ENCODE peak calls at places on chromosome 11, in seven cellular contexts. One of them, this sample, is unnamed.

GRCh38 chr11:131885371-131885770 is 515.0 kb downstream of the NTM start:
- DNase-seq in BJ: no peak
- DNase-seq in prostate gland: no peak
- DNase-seq in MM.1S: no peak
- DNase-seq in neural progenitor cell: no peak
- DNase-seq in fibroblast of lung: no peak
- DNase-seq in heart left ventricle: no peak
- DNase-seq in this sample: no peak

GRCh38 chr11:94144664-94145063 is 16.0 kb downstream of the PANX1 start:
- DNase-seq in neural progenitor cell: no peak
- DNase-seq in BJ: no peak
- DNase-seq in MM.1S: no peak
- DNase-seq in prostate gland: no peak
- DNase-seq in heart left ventricle: no peak
- DNase-seq in fibroblast of lung: no peak
- DNase-seq in this sample: no peak

GRCh38 chr11:74710291-74710938 is 20.8 kb downstream of the CHRDL2 start:
- DNase-seq in prostate gland: no peak
- DNase-seq in fibroblast of lung: no peak
- DNase-seq in MM.1S: no peak
- DNase-seq in heart left ventricle: no peak
- DNase-seq in neural progenitor cell: peak
- DNase-seq in BJ: no peak
- DNase-seq in this sample: no peak

GRCh38 chr11:134363161-134363560 is 31.4 kb downstream of the GLB1L2 start:
- DNase-seq in fibroblast of lung: no peak
- DNase-seq in neural progenitor cell: no peak
- DNase-seq in heart left ventricle: peak
- DNase-seq in BJ: no peak
- DNase-seq in MM.1S: no peak
- DNase-seq in prostate gland: no peak
- DNase-seq in this sample: no peak

GRCh38 chr11:26478710-26479109 is 93.4 kb downstream of the MUC15 start:
- DNase-seq in MM.1S: no peak
- DNase-seq in neural progenitor cell: no peak
- DNase-seq in fibroblast of lung: no peak
- DNase-seq in heart left ventricle: no peak
- DNase-seq in BJ: no peak
- DNase-seq in prostate gland: no peak
- DNase-seq in this sample: no peak

GRCh38 chr11:28529540-28530410 is 421.6 kb downstream of the METTL15 start:
- DNase-seq in heart left ventricle: no peak
- DNase-seq in BJ: no peak
- DNase-seq in neural progenitor cell: peak
- DNase-seq in prostate gland: peak
- DNase-seq in MM.1S: peak
- DNase-seq in fibroblast of lung: peak
- DNase-seq in this sample: peak

GRCh38 chr11:69157156-69157821 is 1.6 kb downstream of the SMIM38 start:
- DNase-seq in BJ: no peak
- DNase-seq in heart left ventricle: peak
- DNase-seq in MM.1S: no peak
- DNase-seq in neural progenitor cell: peak
- DNase-seq in prostate gland: no peak
- DNase-seq in fibroblast of lung: peak
- DNase-seq in this sample: no peak

GRCh38 chr11:126879516-126879915 is 121.1 kb downstream of the KIRREL3 start:
- DNase-seq in MM.1S: no peak
- DNase-seq in neural progenitor cell: no peak
- DNase-seq in fibroblast of lung: no peak
- DNase-seq in prostate gland: no peak
- DNase-seq in BJ: no peak
- DNase-seq in heart left ventricle: no peak
- DNase-seq in this sample: no peak

GRCh38 chr11:118415051-118415738 is 13.8 kb downstream of the ATP5MG start:
- DNase-seq in fibroblast of lung: no peak
- DNase-seq in MM.1S: no peak
- DNase-seq in neural progenitor cell: no peak
- DNase-seq in BJ: no peak
- DNase-seq in heart left ventricle: no peak
- DNase-seq in prostate gland: no peak
- DNase-seq in this sample: no peak

GRCh38 chr11:1302041-1302460 is 7.4 kb downstream of the TOLLIP start:
- DNase-seq in MM.1S: no peak
- DNase-seq in fibroblast of lung: no peak
- DNase-seq in neural progenitor cell: no peak
- DNase-seq in prostate gland: no peak
- DNase-seq in heart left ventricle: no peak
- DNase-seq in BJ: no peak
- DNase-seq in this sample: no peak

GRCh38 chr11:64872790-64873488 is 5.5 kb downstream of the EHD1 start:
- DNase-seq in prostate gland: no peak
- DNase-seq in neural progenitor cell: no peak
- DNase-seq in fibroblast of lung: no peak
- DNase-seq in heart left ventricle: no peak
- DNase-seq in MM.1S: no peak
- DNase-seq in BJ: no peak
- DNase-seq in this sample: no peak

GRCh38 chr11:109241988-109242387 is 180.0 kb upstream of the C11orf87 start:
- DNase-seq in BJ: no peak
- DNase-seq in neural progenitor cell: no peak
- DNase-seq in MM.1S: no peak
- DNase-seq in prostate gland: no peak
- DNase-seq in fibroblast of lung: no peak
- DNase-seq in heart left ventricle: no peak
- DNase-seq in this sample: no peak

GRCh38 chr11:66221726-66222236 is 46.7 kb upstream of the RAB1B start:
- DNase-seq in prostate gland: no peak
- DNase-seq in fibroblast of lung: no peak
- DNase-seq in neural progenitor cell: no peak
- DNase-seq in heart left ventricle: no peak
- DNase-seq in MM.1S: no peak
- DNase-seq in BJ: no peak
- DNase-seq in this sample: no peak

GRCh38 chr11:117095301-117096139 is 2.7 kb downstream of the SIK3 start:
- DNase-seq in BJ: no peak
- DNase-seq in MM.1S: no peak
- DNase-seq in heart left ventricle: no peak
- DNase-seq in neural progenitor cell: no peak
- DNase-seq in fibroblast of lung: peak
- DNase-seq in prostate gland: no peak
- DNase-seq in this sample: no peak
- H3K4me3 ChIP-seq in BJ: no peak
- H3K4me3 ChIP-seq in MM.1S: peak
- H3K4me3 ChIP-seq in heart left ventricle: peak
- H3K4me3 ChIP-seq in neural progenitor cell: peak
- H3K4me3 ChIP-seq in fibroblast of lung: peak
- H3K4me3 ChIP-seq in prostate gland: no peak
- H3K4me3 ChIP-seq in this sample: no peak

GRCh38 chr11:61833926-61834277 is 5.8 kb downstream of the FADS2 start:
- DNase-seq in fibroblast of lung: no peak
- DNase-seq in neural progenitor cell: no peak
- DNase-seq in MM.1S: no peak
- DNase-seq in prostate gland: no peak
- DNase-seq in BJ: no peak
- DNase-seq in heart left ventricle: peak
- DNase-seq in this sample: no peak

GRCh38 chr11:61832758-61833157 is 4.7 kb downstream of the FADS2 start:
- DNase-seq in prostate gland: no peak
- DNase-seq in heart left ventricle: peak
- DNase-seq in fibroblast of lung: no peak
- DNase-seq in BJ: no peak
- DNase-seq in MM.1S: no peak
- DNase-seq in neural progenitor cell: no peak
- DNase-seq in this sample: no peak

GRCh38 chr11:61834278-61835004 is 6.3 kb downstream of the FADS2 start:
- DNase-seq in neural progenitor cell: no peak
- DNase-seq in prostate gland: no peak
- DNase-seq in fibroblast of lung: peak
- DNase-seq in BJ: no peak
- DNase-seq in MM.1S: peak
- DNase-seq in heart left ventricle: peak
- DNase-seq in this sample: peak

GRCh38 chr11:61832207-61832606 is 4.1 kb downstream of the FADS2 start:
- DNase-seq in fibroblast of lung: no peak
- DNase-seq in MM.1S: no peak
- DNase-seq in prostate gland: no peak
- DNase-seq in neural progenitor cell: no peak
- DNase-seq in BJ: no peak
- DNase-seq in heart left ventricle: no peak
- DNase-seq in this sample: no peak

GRCh38 chr11:61833478-61833877 is 5.4 kb downstream of the FADS2 start:
- DNase-seq in prostate gland: no peak
- DNase-seq in fibroblast of lung: no peak
- DNase-seq in heart left ventricle: peak
- DNase-seq in MM.1S: no peak
- DNase-seq in BJ: no peak
- DNase-seq in neural progenitor cell: no peak
- DNase-seq in this sample: peak
- H3K4me3 ChIP-seq in prostate gland: no peak
- H3K4me3 ChIP-seq in fibroblast of lung: no peak
- H3K4me3 ChIP-seq in heart left ventricle: no peak
- H3K4me3 ChIP-seq in MM.1S: no peak
- H3K4me3 ChIP-seq in BJ: no peak
- H3K4me3 ChIP-seq in neural progenitor cell: no peak
- H3K4me3 ChIP-seq in this sample: peak

DNA sequence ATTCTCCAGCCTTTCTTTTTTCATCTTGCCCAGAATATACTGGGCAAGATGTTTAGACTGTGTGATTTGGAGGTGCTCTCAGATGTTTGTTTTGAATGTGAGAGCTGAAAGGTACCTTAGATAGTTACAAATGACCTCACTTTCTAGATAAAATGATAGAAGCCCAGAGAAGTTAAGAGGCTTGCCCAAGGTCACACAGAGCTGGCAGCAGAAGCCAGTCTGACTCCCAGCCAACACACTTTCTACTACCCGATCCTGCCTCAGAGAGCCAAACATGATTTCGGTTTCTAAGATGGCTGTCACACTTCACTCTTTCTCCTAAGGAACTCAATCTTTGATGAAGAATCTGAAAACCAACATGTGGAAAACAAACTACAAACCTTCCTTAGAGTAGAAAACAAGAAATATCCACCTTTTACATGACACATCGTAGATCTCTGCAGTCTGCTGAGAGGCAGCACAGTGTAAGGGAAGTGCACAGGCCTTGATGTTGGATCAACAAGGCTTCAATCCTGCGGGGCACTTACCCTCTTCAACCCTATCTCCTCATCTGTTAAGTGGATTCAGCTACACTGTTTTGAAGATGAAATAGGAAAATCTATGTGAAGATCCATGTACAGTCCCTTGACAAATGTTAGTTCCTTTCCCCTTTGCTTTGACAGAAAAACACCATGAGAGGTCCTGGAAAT is 58.6 kb downstream of the SYTL2 start:
- DNase-seq in fibroblast of lung: no peak
- DNase-seq in MM.1S: no peak
- DNase-seq in BJ: no peak
- DNase-seq in neural progenitor cell: no peak
- DNase-seq in prostate gland: no peak
- DNase-seq in heart left ventricle: no peak
- DNase-seq in this sample: no peak
- H3K4me3 ChIP-seq in fibroblast of lung: no peak
- H3K4me3 ChIP-seq in MM.1S: no peak
- H3K4me3 ChIP-seq in BJ: no peak
- H3K4me3 ChIP-seq in neural progenitor cell: no peak
- H3K4me3 ChIP-seq in prostate gland: no peak
- H3K4me3 ChIP-seq in heart left ventricle: no peak
- H3K4me3 ChIP-seq in this sample: no peak

GRCh38 chr11:44566952-44567875 is 1.8 kb downstream of the CD82 start:
- DNase-seq in heart left ventricle: no peak
- DNase-seq in MM.1S: no peak
- DNase-seq in prostate gland: no peak
- DNase-seq in fibroblast of lung: no peak
- DNase-seq in BJ: no peak
- DNase-seq in neural progenitor cell: no peak
- DNase-seq in this sample: peak
- H3K4me3 ChIP-seq in heart left ventricle: no peak
- H3K4me3 ChIP-seq in MM.1S: peak
- H3K4me3 ChIP-seq in prostate gland: no peak
- H3K4me3 ChIP-seq in fibroblast of lung: peak
- H3K4me3 ChIP-seq in BJ: no peak
- H3K4me3 ChIP-seq in neural progenitor cell: no peak
- H3K4me3 ChIP-seq in this sample: peak

GRCh38 chr11:124177344-124177743 is 5.8 kb upstream of the OR10D3 start:
- DNase-seq in neural progenitor cell: no peak
- DNase-seq in prostate gland: no peak
- DNase-seq in fibroblast of lung: no peak
- DNase-seq in heart left ventricle: no peak
- DNase-seq in MM.1S: no peak
- DNase-seq in BJ: no peak
- DNase-seq in this sample: no peak
- H3K4me3 ChIP-seq in neural progenitor cell: no peak
- H3K4me3 ChIP-seq in prostate gland: no peak
- H3K4me3 ChIP-seq in fibroblast of lung: no peak
- H3K4me3 ChIP-seq in heart left ventricle: no peak
- H3K4me3 ChIP-seq in MM.1S: no peak
- H3K4me3 ChIP-seq in BJ: no peak
- H3K4me3 ChIP-seq in this sample: no peak